ENCODE peak calls at places on chromosomes 12 and 14, in four cellular contexts. J is A549, R is GM12878, N is WTC11. K is an unnamed sample.

GRCh38 chr14:105536051-105536450 is 9.7 kb downstream of the TMEM121 start:
- DNase-seq in N (no peak), R (no peak), J (no peak), K (no peak)

GRCh38 chr12:3445127-3445978 is 45.6 kb upstream of the PRMT8 start:
- DNase-seq in R (no peak), J (no peak), N (no peak), K (no peak)

GRCh38 chr14:95470942-95471499 is 45.4 kb downstream of the SYNE3 start:
- DNase-seq in R (no peak), N (no peak), J (no peak), K (no peak)

GRCh38 chr12:85441740-85442139 is 161.7 kb downstream of the ALX1 start:
- DNase-seq in N (no peak), J (peak), R (no peak), K (no peak)

GRCh38 chr14:67446371-67447032 is 34.5 kb upstream of the PLEK2 start:
- DNase-seq in R (no peak), J (no peak), N (no peak), K (no peak)

GRCh38 chr14:33805593-33805992 is 145.3 kb downstream of the EGLN3 start:
- DNase-seq in J (no peak), N (no peak), R (no peak), K (no peak)

GRCh38 chr12:103626498-103626897 is 39.4 kb downstream of the STAB2 start:
- DNase-seq in R (no peak), N (peak), J (peak), K (no peak)

GRCh38 chr12:115349711-115350110 is 665.7 kb upstream of the TBX3 start:
- DNase-seq in R (no peak), N (no peak), J (peak), K (no peak)

GRCh38 chr12:75135021-75135420 is 74.6 kb downstream of the KCNC2 start:
- DNase-seq in N (no peak), J (no peak), R (no peak), K (no peak)

GRCh38 chr14:24283796-24284460 is 12.5 kb upstream of the RABGGTA start:
- DNase-seq in N (no peak), J (no peak), R (no peak), K (no peak)

GRCh38 chr12:12533238-12533829 is 29.3 kb downstream of the DUSP16 start:
- DNase-seq in R (no peak), N (no peak), J (peak), K (no peak)

GRCh38 chr14:56390859-56391258 is 188.7 kb upstream of the TMEM260 start:
- DNase-seq in R (no peak), N (no peak), J (peak), K (no peak)

GRCh38 chr12:6765048-6765633 is 1.0 kb upstream of the PTMS start:
- DNase-seq in N (no peak), J (peak), R (no peak), K (no peak)

GRCh38 chr14:47438650-47439140 is 236.7 kb downstream of the MDGA2 start:
- DNase-seq in R (no peak), J (no peak), N (no peak), K (no peak)

GRCh38 chr14:91708795-91709194 is 23.1 kb downstream of the CATSPERB start:
- DNase-seq in J (no peak), N (no peak), R (no peak), K (no peak)

GRCh38 chr12:85814116-85814515 is 22.1 kb downstream of the RASSF9 start:
- DNase-seq in N (no peak), R (no peak), J (peak), K (no peak)

GRCh38 chr12:91637789-91638624 is 455.4 kb upstream of the DCN start:
- DNase-seq in R (no peak), N (no peak), J (no peak), K (no peak)

GRCh38 chr14:90609376-90609775 is 206.9 kb downstream of the TTC7B start:
- DNase-seq in R (no peak), N (no peak), J (no peak), K (no peak)

GRCh38 chr14:77066555-77067172 is 31.4 kb upstream of the CIPC start:
- DNase-seq in R (no peak), J (no peak), N (no peak), K (no peak)

GRCh38 chr12:79300199-79300568 is 390.6 kb downstream of the PAWR start:
- DNase-seq in R (no peak), N (no peak), J (peak), K (no peak)

DNA sequence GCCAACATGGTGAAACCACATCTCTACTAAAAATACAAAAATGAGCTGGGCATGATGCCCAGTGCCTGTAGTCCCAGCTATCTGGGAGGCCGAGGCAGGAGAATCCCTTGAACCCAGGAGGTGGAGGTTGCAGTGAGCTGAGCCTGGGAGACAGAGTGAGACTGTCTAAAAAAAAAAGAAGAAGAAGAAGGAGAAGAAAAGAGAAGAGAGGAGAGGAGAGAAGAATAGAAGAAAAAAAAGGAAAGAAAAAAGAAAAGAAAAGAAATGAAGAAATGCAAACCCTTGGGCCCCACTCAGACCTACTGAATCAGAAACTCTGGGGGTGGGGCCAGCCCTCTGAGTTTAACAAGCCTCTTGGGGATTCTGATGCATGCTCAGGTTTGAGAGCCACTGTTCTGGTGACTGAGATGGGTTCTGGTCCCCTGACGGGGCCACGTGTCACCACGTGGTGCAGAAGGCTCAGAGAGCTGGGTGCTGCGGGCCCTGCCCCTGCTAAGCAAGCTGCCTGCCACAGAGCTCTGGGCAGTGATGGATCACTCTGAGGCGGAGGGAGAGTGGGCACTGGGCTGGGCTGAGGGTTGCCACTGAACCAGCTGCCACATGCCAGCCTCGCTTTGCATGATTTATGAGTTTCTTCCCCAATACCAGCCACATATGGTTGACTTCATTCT is 37.5 kb downstream of the ERH start:
- DNase-seq in J (no peak), R (no peak), N (no peak), K (no peak)
- TF ChIP-seq USF2 in J (no peak), R (peak), N (no peak), K (no peak)

DNA sequence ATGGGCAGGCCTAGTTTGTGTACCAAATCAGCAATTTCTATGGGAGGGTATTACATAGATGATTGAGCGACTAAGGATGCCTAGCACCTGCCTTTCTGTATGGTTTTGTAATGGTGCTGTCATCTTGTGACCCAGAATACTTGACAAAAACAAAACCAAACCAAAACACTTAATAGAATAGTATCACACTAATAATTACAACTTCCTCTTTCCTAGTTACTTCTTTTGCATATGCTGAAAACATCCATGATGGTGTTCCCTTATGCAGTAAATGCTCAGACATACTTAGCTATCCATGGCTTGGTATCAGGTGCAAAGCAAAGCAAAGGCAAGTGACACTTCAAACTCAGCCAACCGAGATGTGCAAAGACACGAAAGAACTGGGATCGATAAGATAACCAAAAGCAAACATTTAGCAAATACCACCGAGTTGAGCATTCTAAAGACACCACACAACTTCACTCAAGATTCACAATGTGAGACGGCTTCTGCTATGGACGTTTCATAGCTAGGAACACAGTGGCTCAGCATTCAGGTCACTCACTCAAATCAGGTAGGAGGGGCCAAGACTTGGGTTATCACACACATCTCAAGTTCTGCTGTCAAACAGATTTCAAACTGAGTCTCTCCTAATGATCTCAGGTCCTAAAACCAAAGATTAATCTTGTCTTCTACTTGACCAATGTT is 24.3 kb downstream of the PPP1CC start:
- DNase-seq in J (no peak), N (no peak), R (no peak), K (peak)
- TF ChIP-seq USF2 in J (no peak), N (no peak), R (no peak), K (no peak)

DNA sequence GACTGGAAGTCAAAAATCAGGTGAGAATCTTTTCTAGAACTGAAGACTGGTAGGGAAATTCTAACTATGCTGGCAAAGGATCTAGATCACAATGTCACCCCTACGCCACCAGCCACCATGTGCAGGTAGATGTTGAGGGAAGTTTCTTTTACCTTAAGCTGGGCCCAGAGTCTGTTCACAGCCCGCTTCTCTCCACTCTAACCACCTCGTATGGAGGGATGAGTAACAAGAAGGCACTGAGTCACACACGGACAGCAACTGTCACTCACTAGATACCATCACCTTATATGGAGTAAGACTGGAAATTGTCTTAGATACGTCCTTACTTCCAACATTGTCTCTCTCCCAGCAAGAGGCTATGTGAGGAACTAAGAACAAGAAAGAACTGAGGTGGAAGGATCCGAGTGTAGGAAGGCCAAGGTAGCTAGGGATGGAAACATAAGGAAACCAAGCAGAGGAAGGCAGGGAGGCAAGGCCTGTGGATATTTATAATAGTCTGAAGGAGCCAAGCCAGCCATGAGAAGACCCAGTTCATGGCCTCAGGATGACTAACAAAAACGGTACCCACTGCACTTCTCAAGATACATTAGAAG is 15.4 kb downstream of the REM2 start:
- DNase-seq in J (peak), R (no peak), N (no peak), K (no peak)
- TF ChIP-seq USF2 in J (no peak), R (no peak), N (no peak), K (no peak)

GRCh38 chr12:44876554-44877275 is 600 bp upstream of the NELL2 start:
- DNase-seq in R (no peak), J (peak), N (peak), K (peak)
- TF ChIP-seq USF2 in R (no peak), J (no peak), N (no peak), K (no peak)

GRCh38 chr12:97560359-97560758 is 97.8 kb downstream of the RMST start:
- DNase-seq in R (no peak), N (no peak), J (no peak), K (no peak)
- TF ChIP-seq USF2 in R (no peak), N (no peak), J (no peak), K (no peak)

GRCh38 chr12:47990351-47991105 is 13.7 kb downstream of the COL2A1 start:
- DNase-seq in J (no peak), N (no peak), R (peak), K (no peak)
- TF ChIP-seq USF2 in J (no peak), N (no peak), R (no peak), K (no peak)

GRCh38 chr14:20614038-20614840 is 23.1 kb upstream of the RNASE12 start:
- DNase-seq in R (no peak), J (peak), N (peak), K (no peak)
- TF ChIP-seq USF2 in R (no peak), J (no peak), N (no peak), K (no peak)

DNA sequence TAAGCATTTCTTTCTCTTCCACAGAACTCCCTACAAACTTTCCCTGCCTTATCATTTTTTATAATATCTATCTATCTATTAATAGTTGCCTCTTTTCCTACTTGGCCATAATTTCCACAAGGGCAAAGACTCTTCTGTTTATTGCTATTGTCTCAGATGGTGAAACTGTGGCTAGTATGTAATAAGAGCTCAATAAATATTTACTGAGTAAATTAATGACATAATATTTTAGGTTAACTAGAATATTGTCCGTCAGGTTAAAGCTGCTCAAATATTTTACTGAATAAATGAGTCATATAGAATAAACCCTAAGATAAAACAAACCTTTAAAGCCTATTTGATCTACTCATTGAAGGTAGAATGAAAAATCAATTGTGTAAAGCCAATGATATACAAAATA is 240.5 kb downstream of the PPFIA2 start:
- DNase-seq in R (no peak), J (no peak), N (no peak), K (no peak)
- TF ChIP-seq USF2 in R (no peak), J (no peak), N (no peak), K (no peak)

K was measured in H1.